ENCODE peak calls at places on chromosomes 6 and 20, in nine cellular contexts. One of them, this sample, is unnamed.

GRCh38 chr6:151576658-151577057 is 82.8 kb downstream of the CCDC170 start:
- DNase-seq in HFFc6: no peak
- DNase-seq in epithelial cell of esophagus: no peak
- DNase-seq in upper lobe of right lung: no peak
- DNase-seq in fibroblast of villous mesenchyme: no peak
- DNase-seq in bronchial epithelial cell: no peak
- DNase-seq in stomach: no peak
- DNase-seq in H1: no peak
- DNase-seq in fibroblast of the aortic adventitia: no peak
- DNase-seq in this sample: no peak

GRCh38 chr6:125314019-125314581 is 12.3 kb upstream of the HDDC2 start:
- DNase-seq in HFFc6: peak
- DNase-seq in epithelial cell of esophagus: peak
- DNase-seq in upper lobe of right lung: no peak
- DNase-seq in fibroblast of villous mesenchyme: peak
- DNase-seq in bronchial epithelial cell: peak
- DNase-seq in stomach: peak
- DNase-seq in H1: no peak
- DNase-seq in fibroblast of the aortic adventitia: peak
- DNase-seq in this sample: peak

GRCh38 chr20:1291191-1291741 is 25.2 kb downstream of the SNPH start:
- DNase-seq in HFFc6: peak
- DNase-seq in epithelial cell of esophagus: no peak
- DNase-seq in upper lobe of right lung: no peak
- DNase-seq in fibroblast of villous mesenchyme: peak
- DNase-seq in bronchial epithelial cell: no peak
- DNase-seq in stomach: no peak
- DNase-seq in H1: no peak
- DNase-seq in fibroblast of the aortic adventitia: peak
- DNase-seq in this sample: no peak

GRCh38 chr20:50577175-50578018 is 67.2 kb downstream of the PTPN1 start:
- DNase-seq in HFFc6: no peak
- DNase-seq in epithelial cell of esophagus: no peak
- DNase-seq in upper lobe of right lung: no peak
- DNase-seq in fibroblast of villous mesenchyme: no peak
- DNase-seq in bronchial epithelial cell: no peak
- DNase-seq in stomach: peak
- DNase-seq in H1: no peak
- DNase-seq in fibroblast of the aortic adventitia: no peak
- DNase-seq in this sample: peak

GRCh38 chr6:69894578-69895347 is 28.4 kb downstream of the COL19A1 start:
- DNase-seq in HFFc6: no peak
- DNase-seq in epithelial cell of esophagus: peak
- DNase-seq in upper lobe of right lung: no peak
- DNase-seq in fibroblast of villous mesenchyme: peak
- DNase-seq in bronchial epithelial cell: peak
- DNase-seq in stomach: no peak
- DNase-seq in H1: no peak
- DNase-seq in fibroblast of the aortic adventitia: peak
- DNase-seq in this sample: no peak

GRCh38 chr6:118679293-118679692 is 27.9 kb upstream of the CEP85L start:
- DNase-seq in HFFc6: peak
- DNase-seq in epithelial cell of esophagus: peak
- DNase-seq in upper lobe of right lung: no peak
- DNase-seq in fibroblast of villous mesenchyme: peak
- DNase-seq in bronchial epithelial cell: peak
- DNase-seq in stomach: no peak
- DNase-seq in H1: no peak
- DNase-seq in fibroblast of the aortic adventitia: peak
- DNase-seq in this sample: no peak

GRCh38 chr6:105894556-105894955 is 191.6 kb upstream of the PRDM1 start:
- DNase-seq in HFFc6: no peak
- DNase-seq in epithelial cell of esophagus: peak
- DNase-seq in upper lobe of right lung: no peak
- DNase-seq in fibroblast of villous mesenchyme: no peak
- DNase-seq in bronchial epithelial cell: peak
- DNase-seq in stomach: no peak
- DNase-seq in H1: no peak
- DNase-seq in fibroblast of the aortic adventitia: no peak
- DNase-seq in this sample: no peak

GRCh38 chr6:47135772-47136171 is 93.6 kb upstream of the ADGRF1 start:
- DNase-seq in HFFc6: peak
- DNase-seq in epithelial cell of esophagus: peak
- DNase-seq in upper lobe of right lung: no peak
- DNase-seq in fibroblast of villous mesenchyme: peak
- DNase-seq in bronchial epithelial cell: peak
- DNase-seq in stomach: no peak
- DNase-seq in H1: no peak
- DNase-seq in fibroblast of the aortic adventitia: peak
- DNase-seq in this sample: peak

GRCh38 chr20:22946594-22946993 is 88.5 kb upstream of the SSTR4 start:
- DNase-seq in HFFc6: no peak
- DNase-seq in epithelial cell of esophagus: no peak
- DNase-seq in upper lobe of right lung: no peak
- DNase-seq in fibroblast of villous mesenchyme: no peak
- DNase-seq in bronchial epithelial cell: no peak
- DNase-seq in stomach: no peak
- DNase-seq in H1: no peak
- DNase-seq in fibroblast of the aortic adventitia: peak
- DNase-seq in this sample: no peak

GRCh38 chr6:166497087-166497899 is 89.2 kb downstream of the RAMACL start:
- DNase-seq in HFFc6: no peak
- DNase-seq in epithelial cell of esophagus: no peak
- DNase-seq in upper lobe of right lung: no peak
- DNase-seq in fibroblast of villous mesenchyme: no peak
- DNase-seq in bronchial epithelial cell: no peak
- DNase-seq in stomach: no peak
- DNase-seq in H1: no peak
- DNase-seq in fibroblast of the aortic adventitia: no peak
- DNase-seq in this sample: no peak

GRCh38 chr6:16438677-16439615 is 200.6 kb downstream of the GMPR start:
- DNase-seq in HFFc6: no peak
- DNase-seq in epithelial cell of esophagus: peak
- DNase-seq in upper lobe of right lung: no peak
- DNase-seq in fibroblast of villous mesenchyme: peak
- DNase-seq in bronchial epithelial cell: peak
- DNase-seq in stomach: no peak
- DNase-seq in H1: no peak
- DNase-seq in fibroblast of the aortic adventitia: peak
- DNase-seq in this sample: no peak

GRCh38 chr20:17645546-17646208 is 36.4 kb downstream of the RRBP1 start:
- DNase-seq in HFFc6: no peak
- DNase-seq in epithelial cell of esophagus: no peak
- DNase-seq in upper lobe of right lung: peak
- DNase-seq in fibroblast of villous mesenchyme: peak
- DNase-seq in bronchial epithelial cell: no peak
- DNase-seq in stomach: no peak
- DNase-seq in H1: no peak
- DNase-seq in fibroblast of the aortic adventitia: peak
- DNase-seq in this sample: no peak

GRCh38 chr6:35081426-35081851 is 59.7 kb downstream of the TCP11 start:
- DNase-seq in HFFc6: no peak
- DNase-seq in epithelial cell of esophagus: no peak
- DNase-seq in upper lobe of right lung: peak
- DNase-seq in fibroblast of villous mesenchyme: no peak
- DNase-seq in bronchial epithelial cell: no peak
- DNase-seq in stomach: no peak
- DNase-seq in H1: no peak
- DNase-seq in fibroblast of the aortic adventitia: no peak
- DNase-seq in this sample: no peak

GRCh38 chr20:63747622-63748355 is 8.2 kb downstream of the SLC2A4RG start:
- DNase-seq in HFFc6: no peak
- DNase-seq in epithelial cell of esophagus: no peak
- DNase-seq in upper lobe of right lung: no peak
- DNase-seq in fibroblast of villous mesenchyme: no peak
- DNase-seq in bronchial epithelial cell: no peak
- DNase-seq in stomach: no peak
- DNase-seq in H1: no peak
- DNase-seq in fibroblast of the aortic adventitia: no peak
- DNase-seq in this sample: no peak

GRCh38 chr6:142030115-142030619 is 102.6 kb upstream of the GJE1 start:
- DNase-seq in HFFc6: no peak
- DNase-seq in epithelial cell of esophagus: peak
- DNase-seq in upper lobe of right lung: no peak
- DNase-seq in fibroblast of villous mesenchyme: peak
- DNase-seq in bronchial epithelial cell: no peak
- DNase-seq in stomach: no peak
- DNase-seq in H1: no peak
- DNase-seq in fibroblast of the aortic adventitia: peak
- DNase-seq in this sample: no peak

GRCh38 chr6:149223934-149224333 is 93.6 kb upstream of the TAB2 start:
- DNase-seq in HFFc6: no peak
- DNase-seq in epithelial cell of esophagus: no peak
- DNase-seq in upper lobe of right lung: no peak
- DNase-seq in fibroblast of villous mesenchyme: no peak
- DNase-seq in bronchial epithelial cell: no peak
- DNase-seq in stomach: no peak
- DNase-seq in H1: no peak
- DNase-seq in fibroblast of the aortic adventitia: no peak
- DNase-seq in this sample: no peak

GRCh38 chr6:96468681-96469224 is 52.9 kb upstream of the UFL1 start:
- DNase-seq in HFFc6: no peak
- DNase-seq in epithelial cell of esophagus: peak
- DNase-seq in upper lobe of right lung: no peak
- DNase-seq in fibroblast of villous mesenchyme: no peak
- DNase-seq in bronchial epithelial cell: no peak
- DNase-seq in stomach: no peak
- DNase-seq in H1: no peak
- DNase-seq in fibroblast of the aortic adventitia: no peak
- DNase-seq in this sample: peak
- TF ChIP-seq CTCF in HFFc6: peak
- TF ChIP-seq CTCF in epithelial cell of esophagus: no peak
- TF ChIP-seq CTCF in upper lobe of right lung: peak
- TF ChIP-seq CTCF in fibroblast of villous mesenchyme: no peak
- TF ChIP-seq CTCF in bronchial epithelial cell: no peak
- TF ChIP-seq CTCF in stomach: no peak
- TF ChIP-seq CTCF in H1: no peak
- TF ChIP-seq CTCF in fibroblast of the aortic adventitia: no peak
- TF ChIP-seq CTCF in this sample: peak

GRCh38 chr6:42197574-42198362 is 3.0 kb upstream of the GUCA1B start:
- DNase-seq in HFFc6: peak
- DNase-seq in epithelial cell of esophagus: peak
- DNase-seq in upper lobe of right lung: no peak
- DNase-seq in fibroblast of villous mesenchyme: peak
- DNase-seq in bronchial epithelial cell: peak
- DNase-seq in stomach: peak
- DNase-seq in H1: no peak
- DNase-seq in fibroblast of the aortic adventitia: peak
- DNase-seq in this sample: no peak
- TF ChIP-seq CTCF in HFFc6: peak
- TF ChIP-seq CTCF in epithelial cell of esophagus: no peak
- TF ChIP-seq CTCF in upper lobe of right lung: no peak
- TF ChIP-seq CTCF in fibroblast of villous mesenchyme: peak
- TF ChIP-seq CTCF in bronchial epithelial cell: no peak
- TF ChIP-seq CTCF in stomach: no peak
- TF ChIP-seq CTCF in H1: no peak
- TF ChIP-seq CTCF in fibroblast of the aortic adventitia: no peak
- TF ChIP-seq CTCF in this sample: no peak

GRCh38 chr6:12034831-12035230 is 22.7 kb downstream of the HIVEP1 start:
- DNase-seq in HFFc6: no peak
- DNase-seq in epithelial cell of esophagus: peak
- DNase-seq in upper lobe of right lung: no peak
- DNase-seq in fibroblast of villous mesenchyme: no peak
- DNase-seq in bronchial epithelial cell: no peak
- DNase-seq in stomach: no peak
- DNase-seq in H1: no peak
- DNase-seq in fibroblast of the aortic adventitia: peak
- DNase-seq in this sample: no peak
- TF ChIP-seq CTCF in HFFc6: no peak
- TF ChIP-seq CTCF in epithelial cell of esophagus: peak
- TF ChIP-seq CTCF in upper lobe of right lung: no peak
- TF ChIP-seq CTCF in fibroblast of villous mesenchyme: no peak
- TF ChIP-seq CTCF in bronchial epithelial cell: no peak
- TF ChIP-seq CTCF in stomach: no peak
- TF ChIP-seq CTCF in H1: no peak
- TF ChIP-seq CTCF in fibroblast of the aortic adventitia: no peak
- TF ChIP-seq CTCF in this sample: peak

DNA sequence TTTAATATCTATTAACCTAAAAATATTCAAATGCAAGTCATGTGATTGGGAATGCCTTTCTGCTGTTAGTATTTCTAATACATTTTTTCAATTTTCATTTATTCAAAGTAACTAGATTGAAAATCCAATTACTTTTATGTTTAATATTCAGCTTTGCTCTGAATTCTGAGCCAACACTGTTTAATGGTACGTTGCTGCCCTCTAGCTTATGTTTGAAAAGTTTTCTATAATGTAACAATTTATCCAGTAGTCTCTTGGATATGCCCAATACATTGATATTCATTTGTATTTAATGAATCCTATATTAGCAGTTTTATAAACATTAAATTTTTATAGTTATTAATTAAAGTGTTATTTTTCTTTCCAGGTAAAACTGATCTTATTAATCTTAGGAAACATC is 47.4 kb downstream of the LGSN start:
- DNase-seq in HFFc6: peak
- DNase-seq in epithelial cell of esophagus: peak
- DNase-seq in upper lobe of right lung: no peak
- DNase-seq in fibroblast of villous mesenchyme: peak
- DNase-seq in bronchial epithelial cell: peak
- DNase-seq in stomach: no peak
- DNase-seq in H1: no peak
- DNase-seq in fibroblast of the aortic adventitia: peak
- DNase-seq in this sample: peak
- TF ChIP-seq CTCF in HFFc6: peak
- TF ChIP-seq CTCF in epithelial cell of esophagus: peak
- TF ChIP-seq CTCF in upper lobe of right lung: peak
- TF ChIP-seq CTCF in fibroblast of villous mesenchyme: peak
- TF ChIP-seq CTCF in bronchial epithelial cell: peak
- TF ChIP-seq CTCF in stomach: no peak
- TF ChIP-seq CTCF in H1: peak
- TF ChIP-seq CTCF in fibroblast of the aortic adventitia: no peak
- TF ChIP-seq CTCF in this sample: peak

This sample was measured in LNCaP clone FGC.